ENCODE peak calls at places on chromosomes 12 and 14, in seven cellular contexts. N is hepatocyte; J is PC-3; S is effector memory CD4-positive, alpha-beta T cell; Y is CD8-positive, alpha-beta memory T cell; I is astrocyte; B is lower lobe of right lung. P is an unnamed sample.

GRCh38 chr12:90004319-90005074 is 295.9 kb upstream of the ATP2B1 start:
- DNase-seq in J (no peak), N (no peak), B (no peak), S (no peak), I (no peak), Y (no peak), P (no peak)

GRCh38 chr14:94124582-94125377 is 4.6 kb downstream of the IFI27L2 start:
- DNase-seq in Y (no peak), J (no peak), S (no peak), I (no peak), N (no peak), B (no peak), P (no peak)

GRCh38 chr12:2378835-2379330 is 326.1 kb downstream of the CACNA1C start:
- DNase-seq in S (no peak), J (no peak), B (no peak), Y (no peak), N (no peak), I (no peak), P (no peak)

GRCh38 chr12:45309826-45310626 is 94.1 kb downstream of the ANO6 start:
- DNase-seq in S (no peak), N (no peak), Y (no peak), B (no peak), J (no peak), I (peak), P (no peak)

GRCh38 chr12:70812124-70812523 is 108.4 kb downstream of the PTPRR start:
- DNase-seq in B (no peak), I (no peak), N (peak), Y (no peak), S (no peak), J (no peak), P (no peak)

GRCh38 chr12:402127-402456 is 648 bp downstream of the CCDC77 start:
- DNase-seq in S (no peak), J (peak), B (no peak), I (peak), N (peak), Y (no peak), P (no peak)

GRCh38 chr12:66751432-66752113 is 72.7 kb upstream of the GRIP1 start:
- DNase-seq in J (peak), Y (no peak), N (no peak), I (no peak), S (no peak), B (no peak), P (peak)

GRCh38 chr12:127642208-127642607 is 624.8 kb upstream of the TMEM132C start:
- DNase-seq in J (no peak), B (no peak), Y (no peak), N (peak), S (no peak), I (no peak), P (no peak)

GRCh38 chr14:106883218-106883692 is 1356.9 kb downstream of the TMEM121 start:
- DNase-seq in I (no peak), N (no peak), Y (peak), S (peak), B (no peak), J (peak), P (no peak)

GRCh38 chr12:16112626-16113560 is 164.6 kb downstream of the SLC15A5 start:
- DNase-seq in S (no peak), N (no peak), J (no peak), B (no peak), I (no peak), Y (no peak), P (no peak)

GRCh38 chr12:52692253-52692652 is 11.1 kb downstream of the KRT77 start:
- DNase-seq in N (no peak), B (no peak), J (no peak), I (no peak), Y (no peak), S (no peak), P (no peak)

GRCh38 chr12:3115078-3115477 is 37.9 kb downstream of the TSPAN9 start:
- DNase-seq in Y (no peak), J (no peak), N (no peak), I (no peak), B (no peak), S (no peak), P (no peak)

GRCh38 chr14:22539831-22540230 is 49.2 kb downstream of the DAD1 start:
- DNase-seq in J (no peak), I (no peak), Y (no peak), S (no peak), N (no peak), B (no peak), P (no peak)

GRCh38 chr12:27766587-27766986 is 13.4 kb upstream of the KLHL42 start:
- DNase-seq in N (no peak), J (no peak), Y (no peak), S (no peak), I (no peak), B (no peak), P (no peak)

GRCh38 chr12:3380200-3381020 is 110.6 kb upstream of the PRMT8 start:
- DNase-seq in I (no peak), N (peak), S (no peak), B (no peak), J (no peak), Y (no peak), P (no peak)

GRCh38 chr12:21527451-21528180 is 1.5 kb downstream of the SPX start:
- DNase-seq in Y (peak), I (peak), N (peak), J (peak), S (peak), B (peak), P (peak)

GRCh38 chr14:71597955-71598659 is 334.1 kb upstream of the RGS6 start:
- DNase-seq in I (no peak), Y (no peak), N (no peak), J (no peak), B (no peak), S (no peak), P (no peak)

GRCh38 chr12:49893753-49894752 is 9.6 kb downstream of the FAIM2 start:
- DNase-seq in B (peak), N (peak), I (peak), J (peak), Y (no peak), S (no peak), P (peak)

GRCh38 chr12:101713059-101713682 is 15.7 kb downstream of the CHPT1 start:
- DNase-seq in N (peak), I (no peak), S (no peak), Y (no peak), B (no peak), J (no peak), P (no peak)

GRCh38 chr14:38256358-38256840 is 506 bp upstream of the CLEC14A start:
- DNase-seq in J (no peak), B (no peak), N (no peak), S (no peak), I (no peak), Y (no peak), P (no peak)

GRCh38 chr12:78938341-78939084 is 73.9 kb downstream of the SYT1 start:
- DNase-seq in B (no peak), I (no peak), S (no peak), Y (no peak), N (no peak), J (peak), P (no peak)

GRCh38 chr14:69879175-69880047 is at the start of gene SMOC1:
- DNase-seq in S (no peak), I (no peak), J (no peak), B (no peak), Y (no peak), N (peak), P (no peak)

GRCh38 chr12:3130053-3130805 is 53.0 kb downstream of the TSPAN9 start:
- DNase-seq in Y (no peak), N (no peak), I (no peak), S (no peak), J (no peak), B (no peak), P (no peak)

GRCh38 chr12:31004666-31005065 is 69.0 kb upstream of the DDX11 start:
- DNase-seq in Y (no peak), B (peak), N (no peak), J (no peak), S (no peak), I (no peak), P (no peak)

GRCh38 chr14:99177046-99177655 is 94.8 kb downstream of the BCL11B start:
- DNase-seq in S (no peak), B (no peak), J (no peak), N (no peak), I (no peak), Y (peak), P (no peak)

GRCh38 chr14:99174920-99175319 is 97.1 kb downstream of the BCL11B start:
- DNase-seq in S (no peak), N (no peak), I (no peak), B (no peak), Y (peak), J (no peak), P (no peak)

GRCh38 chr14:99174081-99174851 is 97.7 kb downstream of the BCL11B start:
- DNase-seq in J (no peak), B (no peak), N (no peak), I (no peak), S (no peak), Y (peak), P (no peak)

GRCh38 chr14:99176156-99176945 is 95.6 kb downstream of the BCL11B start:
- DNase-seq in N (no peak), B (no peak), Y (peak), I (no peak), S (no peak), J (no peak), P (no peak)

DNA sequence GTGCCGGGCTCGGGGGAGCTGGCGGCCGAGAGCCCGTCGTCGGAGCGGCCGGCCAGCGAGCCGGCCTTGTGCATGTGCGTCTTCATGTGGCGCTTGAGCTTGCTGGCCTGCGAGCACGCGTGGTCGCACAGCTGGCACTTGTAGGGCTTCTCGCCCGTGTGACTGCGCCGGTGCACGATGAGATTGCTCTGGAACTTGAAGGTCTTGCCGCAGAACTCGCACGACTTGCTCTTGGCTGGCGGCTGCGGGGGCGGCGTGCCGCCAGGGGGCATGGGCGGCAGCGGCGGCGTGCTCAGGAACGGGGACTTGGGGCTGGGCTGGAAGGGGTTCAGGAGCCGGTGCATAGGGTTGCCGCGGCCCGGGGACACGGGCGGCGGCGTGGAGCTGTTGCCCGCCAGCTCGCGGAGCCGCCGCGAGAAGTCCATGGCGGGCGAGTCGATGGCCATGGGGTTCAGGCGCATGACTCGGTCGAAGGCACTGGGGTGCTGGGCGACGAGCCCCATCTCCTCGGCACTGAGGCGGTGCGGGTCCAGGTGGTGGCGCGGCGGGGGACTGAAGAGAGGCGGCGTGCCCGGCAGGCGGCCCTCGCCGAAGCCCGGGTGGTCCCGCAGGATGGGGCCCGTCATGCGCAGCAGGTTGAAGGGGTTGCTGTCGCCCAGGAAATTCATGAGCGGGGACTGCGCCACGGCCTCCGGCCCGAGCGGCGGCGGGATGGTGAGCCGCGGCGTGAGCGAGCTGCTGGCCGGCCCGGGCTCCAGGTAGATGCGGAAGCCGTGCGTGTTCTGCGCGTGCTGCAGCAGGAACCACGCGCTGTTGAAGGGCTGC is 96.5 kb downstream of the BCL11B start:
- DNase-seq in Y (peak), N (no peak), S (no peak), B (no peak), J (no peak), I (no peak), P (no peak)
- H3K27ac ChIP-seq in Y (no peak), N (no peak), S (no peak), B (no peak), J (no peak), I (no peak), P (no peak)

GRCh38 chr12:72136792-72137191 is 135.4 kb upstream of the TRHDE start:
- DNase-seq in I (no peak), Y (no peak), J (no peak), B (no peak), S (no peak), N (no peak), P (no peak)
- H3K27ac ChIP-seq in I (no peak), Y (no peak), J (no peak), B (no peak), S (no peak), N (no peak), P (no peak)

DNA sequence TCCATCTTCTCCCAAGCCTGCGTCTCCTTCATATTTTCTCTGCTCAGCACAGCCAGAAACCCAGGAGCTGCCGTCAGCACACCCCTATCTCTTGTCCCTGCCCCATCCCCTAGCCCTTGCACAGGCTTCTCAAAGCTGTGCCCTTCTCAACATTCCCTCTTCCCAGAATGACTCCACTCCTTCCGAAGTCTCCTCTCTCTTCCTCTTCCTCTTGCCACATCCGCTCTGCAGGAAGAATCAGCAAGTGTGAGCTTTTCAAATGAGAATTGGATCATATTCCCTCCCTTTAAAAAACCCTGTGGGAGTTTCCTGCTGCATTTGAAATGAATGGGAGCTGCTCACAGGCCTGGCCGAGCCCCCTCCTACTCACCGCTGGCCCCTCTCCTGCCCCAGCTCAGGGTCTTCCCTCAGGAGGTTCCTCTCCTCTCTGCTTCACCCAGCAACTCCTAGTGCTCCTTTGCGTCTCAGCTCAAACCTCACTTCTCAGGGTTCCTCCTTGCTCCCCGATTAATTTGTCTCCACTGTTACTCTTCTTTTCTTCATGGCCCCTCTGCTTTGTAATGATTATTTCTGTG is 528.5 kb upstream of the CCDC196 start:
- DNase-seq in Y (no peak), S (no peak), N (no peak), I (no peak), B (no peak), J (no peak), P (no peak)
- H3K27ac ChIP-seq in Y (no peak), S (no peak), N (no peak), I (no peak), B (no peak), J (no peak), P (no peak)

GRCh38 chr12:131620520-131620919 is 90.4 kb upstream of the SFSWAP start:
- DNase-seq in I (no peak), S (no peak), J (no peak), Y (no peak), B (no peak), N (no peak), P (no peak)

GRCh38 chr12:131618303-131618658 is 92.6 kb upstream of the SFSWAP start:
- DNase-seq in I (no peak), Y (no peak), N (peak), S (no peak), J (peak), B (no peak), P (no peak)

GRCh38 chr12:131619106-131619642 is 91.7 kb upstream of the SFSWAP start:
- DNase-seq in S (no peak), I (no peak), Y (no peak), N (no peak), J (no peak), B (no peak), P (no peak)

GRCh38 chr12:131620946-131621681 is 89.8 kb upstream of the SFSWAP start:
- DNase-seq in S (no peak), I (no peak), J (no peak), Y (no peak), N (no peak), B (no peak), P (no peak)

DNA sequence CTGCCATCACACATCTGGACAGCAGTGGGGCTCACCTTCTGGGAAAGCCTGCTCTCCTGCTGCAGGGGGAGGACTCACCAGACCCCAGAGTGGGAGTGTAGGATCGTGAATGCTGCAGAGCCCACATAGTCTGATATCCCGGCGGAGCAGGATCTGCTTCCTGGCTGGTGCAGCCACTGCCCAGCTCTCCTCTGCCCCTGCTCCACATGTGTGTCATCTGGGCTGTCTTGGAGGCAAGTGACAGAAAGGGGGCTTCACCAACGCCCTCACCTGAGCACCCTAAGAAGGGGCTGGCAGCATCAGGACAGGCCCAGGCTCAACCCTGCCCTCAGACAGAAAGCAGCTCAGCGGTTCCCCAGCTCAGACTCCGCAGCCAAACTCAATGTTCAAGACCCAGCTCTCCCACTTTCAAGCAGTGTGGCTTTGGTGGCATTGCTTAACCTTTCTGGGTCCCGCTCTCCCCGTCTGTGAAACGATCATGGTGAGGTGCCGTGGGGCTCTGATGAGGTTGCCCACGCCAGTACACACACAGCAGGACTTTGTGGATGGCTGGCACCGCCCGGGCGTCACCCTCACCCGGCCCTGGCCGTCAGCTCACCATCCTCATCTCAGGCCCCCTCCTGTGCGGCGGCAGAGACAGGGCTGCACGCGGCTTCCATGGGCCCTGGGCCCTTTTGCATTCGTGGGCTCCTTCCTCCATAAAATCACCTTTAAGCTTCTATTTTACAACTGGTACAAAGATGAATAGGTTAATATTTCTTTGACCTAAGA is 91.0 kb upstream of the SFSWAP start:
- DNase-seq in J (no peak), B (no peak), I (no peak), S (no peak), N (no peak), Y (no peak), P (no peak)
- H3K27ac ChIP-seq in J (no peak), B (no peak), I (no peak), S (no peak), N (no peak), Y (no peak), P (no peak)

DNA sequence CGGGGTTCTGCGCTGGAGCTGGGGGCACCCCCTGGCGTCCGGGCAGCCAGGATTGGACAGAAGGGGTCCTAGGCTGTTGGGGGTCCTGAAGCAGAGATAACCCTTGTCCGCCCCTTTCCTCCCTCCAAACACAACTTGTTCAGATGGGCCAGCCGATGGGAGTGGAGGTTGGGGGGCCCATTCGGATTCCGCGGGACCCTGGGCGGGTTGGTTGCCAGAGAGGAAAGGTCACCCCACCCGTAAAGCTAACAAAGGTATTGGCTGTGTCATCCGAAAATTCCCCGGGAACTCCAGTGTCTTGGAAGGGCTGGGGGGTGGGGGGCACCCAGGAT is 1.3 kb downstream of the FAM222A start:
- DNase-seq in I (no peak), S (no peak), Y (no peak), B (no peak), N (no peak), J (no peak), P (no peak)
- H3K27ac ChIP-seq in I (no peak), S (no peak), Y (no peak), B (no peak), N (no peak), J (no peak), P (no peak)

DNA sequence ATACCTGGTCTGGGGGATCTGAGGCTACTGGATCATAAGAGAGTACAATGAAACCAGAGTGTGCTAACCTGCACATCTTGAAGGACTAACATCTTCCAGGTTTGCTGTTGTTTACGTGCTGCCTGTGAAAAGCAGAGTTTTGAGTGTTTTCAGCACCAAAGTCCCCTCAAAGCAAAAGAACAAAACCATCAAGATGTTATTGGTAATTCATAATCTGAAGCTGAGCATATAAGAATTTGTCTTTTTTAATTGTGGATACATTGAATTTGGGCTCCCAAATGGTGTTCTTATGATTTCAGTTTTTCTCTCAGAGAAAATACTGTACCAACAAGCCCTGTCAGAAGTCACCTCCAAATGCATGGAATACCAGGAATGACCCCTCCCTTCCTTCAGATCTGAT is 110.2 kb downstream of the BTG1 start:
- DNase-seq in N (no peak), B (no peak), I (no peak), S (no peak), J (no peak), Y (no peak), P (no peak)
- H3K27ac ChIP-seq in N (peak), B (peak), I (no peak), S (peak), J (no peak), Y (peak), P (peak)

GRCh38 chr14:104657563-104658324 is 31.7 kb upstream of the INF2 start:
- DNase-seq in Y (no peak), I (no peak), J (no peak), N (no peak), S (no peak), B (no peak), P (no peak)

GRCh38 chr14:104655128-104655848 is 34.1 kb upstream of the INF2 start:
- DNase-seq in I (no peak), N (no peak), Y (no peak), J (no peak), S (no peak), B (no peak), P (no peak)

GRCh38 chr14:104658325-104658712 is 31.1 kb upstream of the INF2 start:
- DNase-seq in I (no peak), J (no peak), Y (no peak), N (no peak), S (no peak), B (no peak), P (no peak)

GRCh38 chr14:104656014-104656714 is 33.3 kb upstream of the INF2 start:
- DNase-seq in I (no peak), J (no peak), S (no peak), N (no peak), B (no peak), Y (no peak), P (no peak)

DNA sequence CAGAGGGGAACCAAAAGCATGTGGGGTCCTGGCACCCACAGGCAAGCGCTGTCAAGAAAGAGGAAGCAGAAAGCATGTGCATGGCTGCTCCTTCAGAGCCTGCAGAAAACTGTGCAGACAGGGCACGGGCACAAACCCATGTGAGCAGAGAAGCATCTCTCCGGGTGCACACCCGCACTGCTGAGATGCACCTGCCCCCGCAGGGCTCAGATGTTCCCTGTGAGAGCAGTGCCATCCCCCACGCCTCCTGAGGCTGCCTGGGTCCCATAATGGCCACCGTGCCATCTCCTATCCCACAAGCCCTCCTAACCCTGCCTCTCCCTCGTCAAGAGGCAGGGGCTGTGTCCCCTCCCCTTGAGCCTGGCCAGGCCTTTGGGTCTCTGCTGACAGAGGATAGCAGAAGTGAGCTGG is 32.3 kb upstream of the INF2 start:
- DNase-seq in Y (no peak), I (no peak), S (no peak), B (no peak), N (no peak), J (no peak), P (no peak)
- H3K27ac ChIP-seq in Y (no peak), I (no peak), S (no peak), B (no peak), N (no peak), J (no peak), P (no peak)

P was measured in epithelial cell of prostate.